ENCODE peak calls at places on chromosomes 6 and 20, in ten cellular contexts. G is small intestine; I is CD8-positive, alpha-beta memory T cell; C is body of pancreas; H is naive thymus-derived CD4-positive, alpha-beta T cell; X is CD8-positive, alpha-beta T cell; W is OCI-LY7; E is colonic mucosa; A is lung; F is mammary epithelial cell. P is an unnamed sample.

GRCh38 chr20:48019496-48019895 is 234.2 kb upstream of the SULF2 start:
- DNase-seq in E (no peak), X (no peak), H (no peak), F (no peak), A (no peak), W (no peak), I (no peak), G (no peak), C (no peak), P (no peak)

GRCh38 chr6:55276745-55277627 is 50.3 kb upstream of the GFRAL start:
- DNase-seq in W (peak; percentile 53), X (no peak), E (peak; percentile 32), C (peak; percentile 18), G (peak; percentile 66), F (peak; percentile 39), A (no peak), I (no peak), H (no peak), P (no peak)

GRCh38 chr6:125711013-125711675 is 38.3 kb upstream of the HEY2 start:
- DNase-seq in C (no peak), E (no peak), F (no peak), H (no peak), A (no peak), W (no peak), G (no peak), X (no peak), I (no peak), P (no peak)

GRCh38 chr20:2890743-2891142 is 17.5 kb downstream of the PTPRA start:
- DNase-seq in X (no peak), A (no peak), F (peak; percentile 63), H (no peak), W (no peak), E (no peak), C (no peak), G (peak; percentile 19), I (no peak), P (no peak)

GRCh38 chr6:138250513-138251247 is 32.4 kb upstream of the PBOV1 start:
- DNase-seq in G (no peak), I (no peak), H (no peak), W (no peak), F (peak; percentile 90), E (no peak), C (peak; percentile 90), X (no peak), A (peak; percentile 70), P (no peak)

GRCh38 chr6:42190784-42191183 is 4.0 kb downstream of the GUCA1B start:
- DNase-seq in E (no peak), I (no peak), W (no peak), F (no peak), H (no peak), G (no peak), C (no peak), A (no peak), X (no peak), P (no peak)

GRCh38 chr6:161976569-161976968 is 702.7 kb upstream of the AGPAT4 start:
- DNase-seq in H (no peak), G (no peak), W (no peak), F (no peak), E (no peak), I (no peak), C (no peak), X (no peak), A (no peak), P (no peak)

GRCh38 chr20:41009960-41010359 is 18.7 kb upstream of the TOP1 start:
- DNase-seq in F (no peak), H (no peak), E (no peak), I (no peak), G (no peak), A (no peak), C (no peak), W (no peak), X (no peak), P (no peak)

GRCh38 chr6:81557811-81558210 is 194.7 kb downstream of the TENT5A start:
- DNase-seq in C (no peak), H (no peak), W (no peak), I (no peak), E (no peak), X (no peak), F (no peak), A (no peak), G (no peak), P (no peak)

GRCh38 chr20:52852695-52853094 is 119.5 kb upstream of the TSHZ2 start:
- DNase-seq in W (no peak), C (peak; percentile 55), I (no peak), E (no peak), H (no peak), A (no peak), X (no peak), F (no peak), G (no peak), P (no peak)

GRCh38 chr6:53529324-53530036 is 15.4 kb downstream of the GCLC start:
- DNase-seq in W (no peak), G (no peak), F (no peak), A (no peak), C (no peak), X (no peak), E (no peak), H (no peak), I (no peak), P (no peak)
- H3K4me1 ChIP-seq in W (no peaks in the 10 kb centered on the region), G (peaks cover 8% of the 10 kb centered on the region), F (peaks cover 35% of the 10 kb centered on the region), A (no peaks in the 10 kb centered on the region), C (peaks cover 69% of the 10 kb centered on the region), X (no peaks in the 10 kb centered on the region), E (peaks cover 2% of the 10 kb centered on the region), H (no peaks in the 10 kb centered on the region), I (no peaks in the 10 kb centered on the region), P (peaks cover 75% of the 10 kb centered on the region)

GRCh38 chr6:85462673-85463072 is 12.8 kb downstream of the NT5E start:
- DNase-seq in H (no peak), F (no peak), G (no peak), X (no peak), E (no peak), A (no peak), W (no peak), I (no peak), C (no peak), P (no peak)

GRCh38 chr6:85460951-85461805 is 11.3 kb downstream of the NT5E start:
- DNase-seq in A (no peak), E (no peak), C (no peak), W (peak; percentile 68), G (peak; percentile 35), F (peak; percentile 86), I (peak; percentile 70), H (peak; percentile 51), X (no peak), P (no peak)

GRCh38 chr6:85463621-85464259 is 13.9 kb downstream of the NT5E start:
- DNase-seq in H (no peak), W (no peak), F (no peak), C (no peak), X (no peak), I (no peak), A (no peak), E (no peak), G (no peak), P (no peak)

GRCh38 chr6:85460154-85460950 is 10.5 kb downstream of the NT5E start:
- DNase-seq in F (no peak), W (no peak), H (no peak), C (no peak), X (no peak), I (no peak), E (no peak), G (no peak), A (no peak), P (no peak)

GRCh38 chr6:85461806-85462185 is 11.9 kb downstream of the NT5E start:
- DNase-seq in A (no peak), I (no peak), F (no peak), W (no peak), E (no peak), C (no peak), H (no peak), G (no peak), X (no peak), P (no peak)
- H3K4me1 ChIP-seq in A (peaks cover 18% of the 10 kb centered on the region), I (peaks cover 44% of the 10 kb centered on the region), F (peaks cover 96% of the 10 kb centered on the region), W (peaks cover 30% of the 10 kb centered on the region), E (no peaks in the 10 kb centered on the region), C (peaks cover 16% of the 10 kb centered on the region), H (peaks cover 25% of the 10 kb centered on the region), G (peaks cover 7% of the 10 kb centered on the region), X (peaks cover 99% of the 10 kb centered on the region), P (peaks cover 82% of the 10 kb centered on the region)

DNA sequence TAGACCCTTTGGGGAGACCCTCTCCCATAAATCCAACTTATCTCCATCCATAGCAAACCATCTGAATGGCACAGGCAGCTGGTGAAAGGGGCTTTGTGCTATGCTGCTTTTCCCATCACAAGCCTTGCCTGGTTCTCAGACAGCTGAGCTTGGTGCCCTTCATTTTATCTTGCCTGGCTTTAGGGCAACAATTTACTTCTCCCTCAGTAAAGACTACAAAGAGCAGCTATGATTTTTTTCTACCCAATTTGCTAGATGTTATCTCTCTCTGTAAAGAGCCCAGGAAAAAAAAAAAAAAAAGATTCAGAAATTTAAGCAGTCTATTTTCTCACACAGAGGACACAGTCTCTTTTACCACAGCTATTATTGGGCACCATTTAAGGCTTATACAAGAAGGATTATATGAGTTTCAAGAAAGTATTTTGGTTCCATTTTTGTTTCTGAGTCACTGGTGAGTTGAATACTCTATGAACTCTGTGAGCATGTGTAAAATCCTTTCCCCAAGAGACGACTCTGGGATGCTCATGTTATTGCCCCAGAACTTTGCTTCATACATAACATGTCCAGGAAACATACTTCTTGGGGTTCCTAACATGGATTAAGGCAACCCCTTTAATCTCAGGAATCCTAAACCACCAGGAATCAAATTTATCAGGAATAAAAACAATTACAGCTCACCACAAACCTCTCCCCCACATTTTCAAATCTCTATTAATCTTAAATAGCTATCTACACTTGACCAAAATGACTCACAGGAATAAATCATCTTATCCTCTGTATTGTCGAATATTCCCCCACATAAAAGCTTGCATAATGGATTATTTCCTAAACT is 117.3 kb upstream of the COL21A1 start:
- DNase-seq in I (no peak), G (no peak), H (no peak), W (no peak), E (no peak), C (no peak), F (peak; percentile 68), X (no peak), A (no peak), P (no peak)
- H3K4me1 ChIP-seq in I (no peaks in the 10 kb centered on the region), G (no peaks in the 10 kb centered on the region), H (no peaks in the 10 kb centered on the region), W (no peaks in the 10 kb centered on the region), E (no peaks in the 10 kb centered on the region), C (peaks cover under 1% of the 10 kb centered on the region), F (peaks cover 27% of the 10 kb centered on the region), X (no peaks in the 10 kb centered on the region), A (peaks cover 2% of the 10 kb centered on the region), P (peaks cover 1% of the 10 kb centered on the region)

GRCh38 chr6:128574413-128574812 is 54.0 kb upstream of the PTPRK start:
- DNase-seq in C (no peak), A (no peak), X (no peak), F (no peak), E (no peak), H (no peak), W (no peak), G (no peak), I (no peak), P (no peak)

GRCh38 chr6:128569737-128570438 is 49.5 kb upstream of the PTPRK start:
- DNase-seq in E (no peak), H (no peak), G (peak; percentile 5), A (no peak), X (no peak), F (peak; percentile 81), C (no peak), I (no peak), W (no peak), P (no peak)

GRCh38 chr6:128570439-128571063 is 50.2 kb upstream of the PTPRK start:
- DNase-seq in E (no peak), G (no peak), A (no peak), W (no peak), X (no peak), I (no peak), C (no peak), F (peak; percentile 35), H (no peak), P (no peak)

GRCh38 chr6:128573036-128573435 is 52.6 kb upstream of the PTPRK start:
- DNase-seq in W (no peak), G (no peak), X (no peak), I (no peak), H (no peak), C (no peak), E (no peak), F (no peak), A (no peak), P (no peak)

GRCh38 chr6:128572286-128572685 is 51.9 kb upstream of the PTPRK start:
- DNase-seq in I (no peak), H (no peak), F (no peak), W (no peak), C (no peak), E (no peak), A (no peak), X (no peak), G (no peak), P (no peak)
- H3K4me1 ChIP-seq in I (no peaks in the 10 kb centered on the region), H (no peaks in the 10 kb centered on the region), F (peaks cover 31% of the 10 kb centered on the region), W (no peaks in the 10 kb centered on the region), C (peaks cover 12% of the 10 kb centered on the region), E (no peaks in the 10 kb centered on the region), A (no peaks in the 10 kb centered on the region), X (no peaks in the 10 kb centered on the region), G (peaks cover 3% of the 10 kb centered on the region), P (peaks cover 13% of the 10 kb centered on the region)

P was measured in vagina.